ENCODE peak calls at places on chromosomes 11 and 22, in six cellular contexts. Q is germinal center, N is HTR-8/SVneo, S is NCI-H345, L is T47D, I is ureter. O is an unnamed sample.

GRCh38 chr11:65213322-65214211 is 31.8 kb downstream of the CAPN1 start:
- DNase-seq in S (peak), N (no peak), I (no peak), L (no peak), Q (no peak), O (no peak)

GRCh38 chr22:27420817-27421361 is 380.7 kb downstream of the MN1 start:
- DNase-seq in L (peak), N (peak), I (peak), S (no peak), Q (no peak), O (peak)

GRCh38 chr11:65026810-65027209 is 429 bp upstream of the SNX15 start:
- DNase-seq in Q (no peak), L (no peak), N (no peak), I (no peak), S (no peak), O (no peak)

GRCh38 chr11:78564037-78564888 is 10.4 kb downstream of the NARS2 start:
- DNase-seq in L (peak), Q (peak), N (no peak), I (peak), S (peak), O (peak)

GRCh38 chr11:47906066-47906465 is 57.9 kb upstream of the NUP160 start:
- DNase-seq in S (no peak), I (no peak), N (no peak), Q (no peak), L (no peak), O (no peak)

GRCh38 chr22:46001426-46002106 is 24.6 kb upstream of the WNT7B start:
- DNase-seq in I (no peak), S (peak), Q (no peak), L (no peak), N (no peak), O (no peak)

GRCh38 chr11:121964591-121964990 is 151.4 kb downstream of the BLID start:
- DNase-seq in I (no peak), L (no peak), N (peak), S (no peak), Q (no peak), O (no peak)

GRCh38 chr11:45155058-45155551 is 8.7 kb downstream of the PRDM11 start:
- DNase-seq in Q (no peak), N (no peak), L (no peak), S (no peak), I (no peak), O (no peak)

GRCh38 chr11:125463590-125464265 is 32.3 kb downstream of the FEZ1 start:
- DNase-seq in N (no peak), Q (no peak), L (no peak), S (no peak), I (no peak), O (no peak)

GRCh38 chr22:42602470-42602869 is 12.2 kb downstream of the POLDIP3 start:
- DNase-seq in Q (no peak), L (no peak), I (no peak), N (no peak), S (no peak), O (no peak)

GRCh38 chr22:23478175-23478574 is 101.9 kb downstream of the IGLL1 start:
- DNase-seq in Q (no peak), I (no peak), S (no peak), N (no peak), L (no peak), O (no peak)

GRCh38 chr11:130070829-130071205 is 1.1 kb downstream of the APLP2 start:
- DNase-seq in Q (peak), I (no peak), S (no peak), L (peak), N (peak), O (no peak)

GRCh38 chr11:91857194-91857593 is 367.4 kb upstream of the FAT3 start:
- DNase-seq in I (no peak), N (no peak), S (no peak), Q (no peak), L (no peak), O (no peak)

GRCh38 chr11:109586789-109587188 is 164.8 kb downstream of the C11orf87 start:
- DNase-seq in L (no peak), N (no peak), Q (no peak), S (no peak), I (no peak), O (no peak)

GRCh38 chr11:62608776-62609175 is 3.8 kb downstream of the EML3 start:
- DNase-seq in L (no peak), I (no peak), S (no peak), Q (no peak), N (no peak), O (no peak)

GRCh38 chr11:109306322-109306721 is 115.7 kb upstream of the C11orf87 start:
- DNase-seq in I (no peak), L (no peak), S (no peak), N (peak), Q (no peak), O (no peak)

GRCh38 chr11:44443836-44444769 is 121.4 kb upstream of the CD82 start:
- DNase-seq in S (no peak), L (no peak), Q (no peak), I (no peak), N (no peak), O (no peak)

GRCh38 chr11:13837286-13837685 is 125.2 kb upstream of the SPON1 start:
- DNase-seq in L (no peak), Q (no peak), S (no peak), I (no peak), N (no peak), O (no peak)

GRCh38 chr11:102573851-102574250 is 43.3 kb upstream of the MMP7 start:
- DNase-seq in S (peak), L (no peak), Q (no peak), I (no peak), N (no peak), O (no peak)

GRCh38 chr22:22712092-22712658 is 67.8 kb downstream of the GGTLC2 start:
- DNase-seq in L (no peak), S (no peak), N (no peak), Q (peak), I (no peak), O (no peak)

GRCh38 chr11:22634897-22635629 is 9.4 kb upstream of the FANCF start:
- DNase-seq in I (no peak), S (peak), L (no peak), Q (no peak), N (no peak), O (no peak)

GRCh38 chr22:48253573-48253972 is 1491.1 kb downstream of the TBC1D22A start:
- DNase-seq in L (no peak), I (no peak), N (no peak), S (no peak), Q (no peak), O (no peak)

GRCh38 chr11:816433-816779 is 2.3 kb upstream of the PNPLA2 start:
- DNase-seq in I (no peak), Q (no peak), L (no peak), N (no peak), S (no peak), O (no peak)

GRCh38 chr22:16957781-16958180 is 50.2 kb downstream of the GAB4 start:
- DNase-seq in S (no peak), L (no peak), I (no peak), N (no peak), Q (peak), O (no peak)

O was measured in NCI-H460.